ENCODE peak calls at places on chromosomes 2 and 18, in six cellular contexts. W is HepG2, M is coronary artery, H is A549, N is AG09309, J is mucosa of descending colon. R is an unnamed sample.

GRCh38 chr2:180495606-180496005 is 484.8 kb upstream of the UBE2E3 start:
- DNase-seq in W (no peak), M (no peak), H (no peak), N (no peak), J (no peak), R (no peak)

GRCh38 chr2:25310965-25311865 is 30.5 kb downstream of the DNMT3A start:
- DNase-seq in W (peak), M (no peak), H (no peak), N (no peak), J (peak), R (no peak)

GRCh38 chr2:237298323-237299118 is 115.4 kb downstream of the COL6A3 start:
- DNase-seq in W (peak), M (no peak), H (peak), N (peak), J (no peak), R (no peak)

GRCh38 chr2:53786371-53787254 is at the start of the genes ASB3 and ERLEC1:
- DNase-seq in W (peak), M (peak), H (peak), N (peak), J (peak), R (peak)

GRCh38 chr2:148645925-148646559 is 1.5 kb downstream of the EPC2 start:
- DNase-seq in W (peak), M (no peak), H (peak), N (peak), J (no peak), R (peak)

GRCh38 chr2:135916232-135916631 is 40.0 kb upstream of the MCM6 start:
- DNase-seq in W (peak), M (no peak), H (peak), N (no peak), J (no peak), R (peak)

GRCh38 chr2:78979380-78980238 is 45.9 kb upstream of the REG3G start:
- DNase-seq in W (peak), M (no peak), H (peak), N (no peak), J (no peak), R (peak)

GRCh38 chr2:232871835-232872736 is 2.0 kb downstream of the SNORC start:
- DNase-seq in W (peak), M (peak), H (no peak), N (no peak), J (no peak), R (no peak)

GRCh38 chr18:57436193-57436964 is 1.2 kb downstream of the ONECUT2 start:
- DNase-seq in W (no peak), M (no peak), H (no peak), N (no peak), J (no peak), R (no peak)

GRCh38 chr2:135373702-135374101 is 157.3 kb downstream of the ZRANB3 start:
- DNase-seq in W (no peak), M (no peak), H (no peak), N (no peak), J (no peak), R (no peak)

GRCh38 chr2:123747316-123747715 is 277.8 kb upstream of the CNTNAP5 start:
- DNase-seq in W (no peak), M (no peak), H (no peak), N (no peak), J (no peak), R (no peak)

DNA sequence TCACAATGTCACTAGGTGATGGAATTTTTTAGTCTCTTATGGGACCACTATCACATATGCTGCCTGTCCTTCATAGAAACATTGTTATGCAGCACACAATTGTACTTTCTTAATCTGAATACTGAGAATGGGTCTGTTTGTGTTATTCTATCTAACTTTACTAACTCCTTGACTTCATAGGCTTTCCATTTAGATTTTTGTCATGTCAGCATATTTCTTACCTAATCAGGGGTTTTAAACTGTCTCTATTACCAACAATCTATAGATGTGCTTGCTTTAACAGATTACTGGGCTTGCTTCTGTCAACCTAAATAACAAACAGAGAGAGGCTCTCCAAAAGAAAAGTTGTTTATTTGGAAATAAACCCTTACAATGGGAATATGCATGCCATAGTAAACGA is 289.6 kb upstream of the ZNF804A start:
- DNase-seq in W (no peak), M (no peak), H (no peak), N (no peak), J (no peak), R (no peak)
- TF ChIP-seq CTCF in W (no peak), M (no peak), H (no peak), N (no peak), J (no peak), R (no peak)

GRCh38 chr2:14288016-14288415 is 344.5 kb upstream of the LRATD1 start:
- DNase-seq in W (no peak), M (no peak), H (peak), N (no peak), J (no peak), R (no peak)
- TF ChIP-seq CTCF in W (peak), M (no peak), H (no peak), N (no peak), J (no peak), R (no peak)

GRCh38 chr2:137093116-137093515 is 327.8 kb downstream of the THSD7B start:
- DNase-seq in W (no peak), M (no peak), H (no peak), N (no peak), J (no peak), R (no peak)

GRCh38 chr2:137096187-137096586 is 330.8 kb downstream of the THSD7B start:
- DNase-seq in W (no peak), M (no peak), H (no peak), N (no peak), J (no peak), R (no peak)

GRCh38 chr2:137091704-137092103 is 326.4 kb downstream of the THSD7B start:
- DNase-seq in W (no peak), M (no peak), H (no peak), N (no peak), J (no peak), R (no peak)

GRCh38 chr2:137096693-137097092 is 331.3 kb downstream of the THSD7B start:
- DNase-seq in W (peak), M (no peak), H (no peak), N (no peak), J (no peak), R (peak)
- TF ChIP-seq CTCF in W (peak), M (no peak), H (no peak), N (no peak), J (no peak), R (no peak)

DNA sequence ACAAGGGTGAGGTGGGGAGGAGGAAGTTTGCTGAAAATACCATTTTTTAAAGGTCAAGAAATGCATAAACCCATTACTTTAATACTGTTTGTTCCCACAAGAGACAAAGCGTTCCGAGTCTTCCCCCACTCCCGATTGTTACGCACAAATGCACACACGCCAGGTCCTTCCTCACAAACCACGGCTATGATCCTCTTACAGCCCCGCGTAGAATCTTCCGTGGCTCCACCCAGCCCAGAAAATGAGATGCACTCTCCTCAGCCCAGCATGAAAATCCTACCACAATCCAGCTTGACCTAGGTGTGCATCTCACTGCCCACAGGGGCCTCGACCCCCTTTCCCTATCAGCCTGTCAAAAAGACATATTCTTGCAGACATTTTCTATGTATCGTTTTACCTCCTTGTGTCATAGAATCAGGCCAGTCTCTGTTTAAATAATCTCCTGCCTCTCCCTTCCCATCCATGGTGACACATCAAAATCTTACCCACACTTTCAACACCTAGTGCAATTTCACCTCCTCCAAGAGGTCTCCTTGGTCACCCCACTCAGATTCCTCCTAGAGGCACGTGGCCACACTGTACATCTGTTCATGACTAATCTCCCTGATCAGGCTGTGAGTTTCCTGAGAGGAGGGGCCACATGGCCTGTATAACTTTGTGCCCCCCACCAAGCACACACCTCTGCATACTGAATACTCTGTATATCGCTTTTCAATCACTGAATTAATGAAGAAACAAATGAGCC is 491.0 kb upstream of the KLHL29 start:
- DNase-seq in W (no peak), M (no peak), H (no peak), N (no peak), J (no peak), R (no peak)
- TF ChIP-seq CTCF in W (no peak), M (no peak), H (no peak), N (no peak), J (no peak), R (no peak)